ENCODE peak calls at places on chromosomes 13 and 19, in six cellular contexts. G is T-cell; L is amniotic stem cell; V is activated T-cell treated with anti-CD3 and anti-CD28 coated beads, Interleukin-2, amount 50 U/mL, for 24 hours; W is CD8-positive, alpha-beta memory T cell; O is mesendoderm. X is an unnamed sample.

GRCh38 chr19:273393-273792 is 17.8 kb downstream of the PLPP2 start:
- DNase-seq in G (no peak), L (no peak), V (no peak), W (no peak), O (no peak), X (no peak)

GRCh38 chr19:49718511-49718910 is 27.6 kb downstream of the CPT1C start:
- DNase-seq in G (no peak), L (no peak), V (no peak), W (no peak), O (peak), X (peak)

GRCh38 chr13:113559901-113560644 is 24.5 kb upstream of the TFDP1 start:
- DNase-seq in G (no peak), L (no peak), V (no peak), W (no peak), O (no peak), X (no peak)

GRCh38 chr13:100506154-100506553 is 82.4 kb downstream of the GGACT start:
- DNase-seq in G (no peak), L (no peak), V (peak), W (no peak), O (no peak), X (no peak)

GRCh38 chr19:32876919-32877285 is 7.3 kb upstream of the SLC7A9 start:
- DNase-seq in G (no peak), L (no peak), V (no peak), W (no peak), O (peak), X (peak)

GRCh38 chr13:29918845-29919244 is 68.4 kb upstream of the UBL3 start:
- DNase-seq in G (no peak), L (no peak), V (no peak), W (no peak), O (no peak), X (peak)

GRCh38 chr13:53200498-53201453 is 172.2 kb downstream of the OLFM4 start:
- DNase-seq in G (no peak), L (no peak), V (no peak), W (no peak), O (peak), X (peak)

GRCh38 chr19:35959040-35959967 is 23.1 kb downstream of the LRFN3 start:
- DNase-seq in G (peak), L (no peak), V (peak), W (peak), O (no peak), X (no peak)

GRCh38 chr13:41065098-41065497 is 3.8 kb downstream of the WBP4 start:
- DNase-seq in G (no peak), L (no peak), V (no peak), W (no peak), O (no peak), X (peak)

GRCh38 chr13:67071918-67072598 is 158.1 kb downstream of the PCDH9 start:
- DNase-seq in G (no peak), L (no peak), V (no peak), W (no peak), O (no peak), X (no peak)

GRCh38 chr19:35044317-35045117 is 3.0 kb downstream of the HPN start:
- DNase-seq in G (peak), L (no peak), V (peak), W (peak), O (peak), X (peak)

GRCh38 chr19:19105365-19106060 is 32.8 kb downstream of the TMEM161A start:
- DNase-seq in G (no peak), L (no peak), V (no peak), W (no peak), O (peak), X (no peak)

GRCh38 chr13:23570931-23571330 is 719 bp downstream of the TNFRSF19 start:
- DNase-seq in G (no peak), L (no peak), V (no peak), W (no peak), O (no peak), X (peak)

GRCh38 chr13:53490732-53491131 is 462.1 kb downstream of the OLFM4 start:
- DNase-seq in G (no peak), L (no peak), V (no peak), W (no peak), O (peak), X (no peak)

GRCh38 chr19:35348909-35349611 is 1.4 kb downstream of the FFAR1 start:
- DNase-seq in G (no peak), L (no peak), V (peak), W (no peak), O (no peak), X (no peak)

GRCh38 chr19:16883518-16883917 is 5.3 kb upstream of the F2RL3 start:
- DNase-seq in G (no peak), L (no peak), V (no peak), W (no peak), O (no peak), X (no peak)

GRCh38 chr13:113560645-113561416 is 23.7 kb upstream of the TFDP1 start:
- DNase-seq in G (no peak), L (no peak), V (no peak), W (no peak), O (no peak), X (no peak)

GRCh38 chr13:94129490-94129894 is 350.0 kb downstream of the DCT start:
- DNase-seq in G (no peak), L (no peak), V (no peak), W (no peak), O (no peak), X (peak)

GRCh38 chr19:16316506-16316882 is 8.1 kb upstream of the KLF2 start:
- DNase-seq in G (no peak), L (no peak), V (no peak), W (no peak), O (no peak), X (no peak)

GRCh38 chr19:5963855-5964254 is 14.1 kb downstream of the RANBP3 start:
- DNase-seq in G (no peak), L (no peak), V (no peak), W (no peak), O (no peak), X (no peak)

GRCh38 chr19:36246006-36246391 is 31.1 kb downstream of the ZNF146 start:
- DNase-seq in G (no peak), L (no peak), V (no peak), W (no peak), O (no peak), X (no peak)

GRCh38 chr13:75385708-75386083 is 96.3 kb downstream of the TBC1D4 start:
- DNase-seq in G (no peak), L (no peak), V (no peak), W (no peak), O (no peak), X (no peak)

GRCh38 chr13:95176611-95177259 is 124.5 kb downstream of the ABCC4 start:
- DNase-seq in G (peak), L (no peak), V (no peak), W (peak), O (no peak), X (peak)

X was measured in IMR-90.